ENCODE peak calls at places on chromosome 19, in seven cellular contexts. One of them, this sample, is unnamed.

GRCh38 chr19:4676955-4677731 is 7.0 kb upstream of the MYDGF start:
- DNase-seq in neural progenitor cell: peak
- DNase-seq in head of caudate nucleus: no peak
- DNase-seq in EL: peak
- DNase-seq in neural crest cell: peak
- DNase-seq in upper lobe of right lung: no peak
- DNase-seq in T-helper 9 cell: no peak
- DNase-seq in this sample: peak

GRCh38 chr19:970695-971094 is 13.4 kb upstream of the WDR18 start:
- DNase-seq in T-helper 9 cell: no peak
- DNase-seq in upper lobe of right lung: no peak
- DNase-seq in neural crest cell: no peak
- DNase-seq in EL: no peak
- DNase-seq in neural progenitor cell: no peak
- DNase-seq in head of caudate nucleus: no peak
- DNase-seq in this sample: no peak

GRCh38 chr19:11418518-11419506 is at the start of gene RGL3:
- DNase-seq in T-helper 9 cell: no peak
- DNase-seq in head of caudate nucleus: no peak
- DNase-seq in upper lobe of right lung: peak
- DNase-seq in neural crest cell: no peak
- DNase-seq in neural progenitor cell: peak
- DNase-seq in EL: peak
- DNase-seq in this sample: no peak

GRCh38 chr19:4369109-4369887 is 25.9 kb downstream of the MPND start:
- DNase-seq in neural progenitor cell: peak
- DNase-seq in neural crest cell: no peak
- DNase-seq in head of caudate nucleus: no peak
- DNase-seq in upper lobe of right lung: peak
- DNase-seq in EL: no peak
- DNase-seq in T-helper 9 cell: peak
- DNase-seq in this sample: no peak

GRCh38 chr19:33282036-33282686 is 20.2 kb downstream of the CEBPA start:
- DNase-seq in neural crest cell: no peak
- DNase-seq in neural progenitor cell: no peak
- DNase-seq in upper lobe of right lung: no peak
- DNase-seq in EL: peak
- DNase-seq in head of caudate nucleus: no peak
- DNase-seq in T-helper 9 cell: no peak
- DNase-seq in this sample: no peak

GRCh38 chr19:6020972-6021805 is 43.2 kb upstream of the RANBP3 start:
- DNase-seq in neural crest cell: no peak
- DNase-seq in T-helper 9 cell: no peak
- DNase-seq in neural progenitor cell: no peak
- DNase-seq in head of caudate nucleus: no peak
- DNase-seq in upper lobe of right lung: no peak
- DNase-seq in EL: no peak
- DNase-seq in this sample: no peak

GRCh38 chr19:45211751-45212381 is 33.3 kb downstream of the BLOC1S3 start:
- DNase-seq in T-helper 9 cell: no peak
- DNase-seq in neural progenitor cell: no peak
- DNase-seq in head of caudate nucleus: no peak
- DNase-seq in neural crest cell: no peak
- DNase-seq in upper lobe of right lung: peak
- DNase-seq in EL: no peak
- DNase-seq in this sample: no peak

GRCh38 chr19:19495614-19496603 is 19.4 kb downstream of the TSSK6 start:
- DNase-seq in neural crest cell: no peak
- DNase-seq in head of caudate nucleus: no peak
- DNase-seq in upper lobe of right lung: no peak
- DNase-seq in T-helper 9 cell: no peak
- DNase-seq in neural progenitor cell: no peak
- DNase-seq in EL: no peak
- DNase-seq in this sample: no peak

GRCh38 chr19:6286676-6287075 is 6.9 kb upstream of the MLLT1 start:
- DNase-seq in head of caudate nucleus: no peak
- DNase-seq in neural progenitor cell: no peak
- DNase-seq in neural crest cell: no peak
- DNase-seq in T-helper 9 cell: no peak
- DNase-seq in upper lobe of right lung: no peak
- DNase-seq in EL: no peak
- DNase-seq in this sample: no peak

GRCh38 chr19:2793126-2793525 is 7.8 kb downstream of the THOP1 start:
- DNase-seq in T-helper 9 cell: no peak
- DNase-seq in neural progenitor cell: no peak
- DNase-seq in upper lobe of right lung: no peak
- DNase-seq in head of caudate nucleus: no peak
- DNase-seq in EL: no peak
- DNase-seq in neural crest cell: no peak
- DNase-seq in this sample: no peak

GRCh38 chr19:48487944-48488343 is 18.8 kb downstream of the CYTH2 start:
- DNase-seq in T-helper 9 cell: no peak
- DNase-seq in neural crest cell: no peak
- DNase-seq in upper lobe of right lung: peak
- DNase-seq in EL: peak
- DNase-seq in head of caudate nucleus: no peak
- DNase-seq in neural progenitor cell: no peak
- DNase-seq in this sample: peak

GRCh38 chr19:30227661-30228112 is 144.5 kb upstream of the ZNF536 start:
- DNase-seq in head of caudate nucleus: peak
- DNase-seq in upper lobe of right lung: peak
- DNase-seq in neural progenitor cell: peak
- DNase-seq in EL: peak
- DNase-seq in T-helper 9 cell: no peak
- DNase-seq in neural crest cell: peak
- DNase-seq in this sample: peak

GRCh38 chr19:18717601-18718000 is 34.1 kb downstream of the CRTC1 start:
- DNase-seq in EL: no peak
- DNase-seq in head of caudate nucleus: no peak
- DNase-seq in neural progenitor cell: no peak
- DNase-seq in upper lobe of right lung: no peak
- DNase-seq in T-helper 9 cell: no peak
- DNase-seq in neural crest cell: no peak
- DNase-seq in this sample: no peak